ENCODE peak calls at places on chromosomes 6 and 20, in six cellular contexts. X, T, K, F, W and Q are unnamed samples.
A peak's percentile ranks its signal among the peaks of the same experiment; 100 is the strongest.

GRCh38 chr6:149169761-149170359 is 147.7 kb upstream of the TAB2 start:
- DNase-seq in X (no peak), T (no peak), K (no peak), F (peak; percentile 25), W (no peak), Q (no peak)

GRCh38 chr6:56318851-56319250 is 71.5 kb upstream of the COL21A1 start:
- DNase-seq in X (no peak), T (no peak), K (no peak), F (no peak), W (no peak), Q (no peak)

GRCh38 chr6:112511441-112511840 is 164.3 kb downstream of the RFPL4B start:
- DNase-seq in X (no peak), T (no peak), K (no peak), F (no peak), W (no peak), Q (no peak)

GRCh38 chr20:48827880-48828733 is at the start of gene PREX1:
- DNase-seq in X (peak; percentile 82), T (no peak), K (peak; percentile 86), F (peak; percentile 69), W (peak; percentile 84), Q (peak; percentile 91)

GRCh38 chr20:51359401-51359800 is 183.1 kb downstream of the NFATC2 start:
- DNase-seq in X (no peak), T (no peak), K (no peak), F (no peak), W (no peak), Q (no peak)

GRCh38 chr6:143427109-143427817 is 23.2 kb downstream of the ADAT2 start:
- DNase-seq in X (peak; percentile 49), T (no peak), K (peak; percentile 44), F (peak; percentile 85), W (peak; percentile 75), Q (no peak)

GRCh38 chr6:13526718-13527668 is 39.6 kb upstream of the GFOD1 start:
- DNase-seq in X (no peak), T (no peak), K (no peak), F (no peak), W (peak; percentile 76), Q (no peak)

GRCh38 chr6:109298605-109299004 is 83.7 kb downstream of the CD164 start:
- DNase-seq in X (no peak), T (no peak), K (no peak), F (no peak), W (no peak), Q (no peak)

GRCh38 chr20:53903652-53903987 is 166.8 kb downstream of the BCAS1 start:
- DNase-seq in X (no peak), T (no peak), K (no peak), F (peak; percentile 30), W (no peak), Q (no peak)